ENCODE peak calls at places on chromosomes 3 and 15, in eight cellular contexts. One of them, this sample, is unnamed.

GRCh38 chr3:99394831-99395733 is 243.3 kb upstream of the COL8A1 start:
- DNase-seq in transverse colon: no peak
- DNase-seq in esophagus squamous epithelium: no peak
- DNase-seq in right atrium auricular region: no peak
- DNase-seq in RWPE2: no peak
- DNase-seq in neural crest cell: no peak
- DNase-seq in HFFc6: peak; percentile 85
- DNase-seq in progenitor cell of endocrine pancreas: no peak
- DNase-seq in this sample: no peak

GRCh38 chr3:152452318-152452717 is 183.6 kb downstream of the MBNL1 start:
- DNase-seq in transverse colon: no peak
- DNase-seq in esophagus squamous epithelium: no peak
- DNase-seq in right atrium auricular region: no peak
- DNase-seq in RWPE2: peak; percentile 39
- DNase-seq in neural crest cell: no peak
- DNase-seq in HFFc6: no peak
- DNase-seq in progenitor cell of endocrine pancreas: no peak
- DNase-seq in this sample: no peak

GRCh38 chr3:143328459-143328858 is 208.9 kb downstream of the CHST2 start:
- DNase-seq in transverse colon: no peak
- DNase-seq in esophagus squamous epithelium: no peak
- DNase-seq in right atrium auricular region: no peak
- DNase-seq in RWPE2: no peak
- DNase-seq in neural crest cell: no peak
- DNase-seq in HFFc6: no peak
- DNase-seq in progenitor cell of endocrine pancreas: no peak
- DNase-seq in this sample: no peak

GRCh38 chr15:51907136-51907862 is 64.3 kb downstream of the LEO1 start:
- DNase-seq in transverse colon: peak; percentile 28
- DNase-seq in esophagus squamous epithelium: no peak
- DNase-seq in right atrium auricular region: no peak
- DNase-seq in RWPE2: no peak
- DNase-seq in neural crest cell: no peak
- DNase-seq in HFFc6: peak; percentile 67
- DNase-seq in progenitor cell of endocrine pancreas: no peak
- DNase-seq in this sample: no peak

GRCh38 chr15:84947947-84948830 is 33.5 kb upstream of the PDE8A start:
- DNase-seq in transverse colon: no peak
- DNase-seq in esophagus squamous epithelium: no peak
- DNase-seq in right atrium auricular region: peak; percentile 77
- DNase-seq in RWPE2: no peak
- DNase-seq in neural crest cell: no peak
- DNase-seq in HFFc6: peak; percentile 93
- DNase-seq in progenitor cell of endocrine pancreas: no peak
- DNase-seq in this sample: no peak

GRCh38 chr3:79314547-79314946 is 453.3 kb downstream of the ROBO1 start:
- DNase-seq in transverse colon: no peak
- DNase-seq in esophagus squamous epithelium: no peak
- DNase-seq in right atrium auricular region: no peak
- DNase-seq in RWPE2: no peak
- DNase-seq in neural crest cell: no peak
- DNase-seq in HFFc6: no peak
- DNase-seq in progenitor cell of endocrine pancreas: no peak
- DNase-seq in this sample: no peak

GRCh38 chr3:131361464-131362421 is 19.8 kb upstream of the NUDT16 start:
- DNase-seq in transverse colon: peak; percentile 95
- DNase-seq in esophagus squamous epithelium: peak; percentile 14
- DNase-seq in right atrium auricular region: peak; percentile 85
- DNase-seq in RWPE2: peak; percentile 73
- DNase-seq in neural crest cell: peak; percentile 18
- DNase-seq in HFFc6: no peak
- DNase-seq in progenitor cell of endocrine pancreas: peak; percentile 83
- DNase-seq in this sample: peak; percentile 69

GRCh38 chr15:39685999-39686613 is 96.5 kb downstream of the FSIP1 start:
- DNase-seq in transverse colon: peak; percentile 31
- DNase-seq in esophagus squamous epithelium: no peak
- DNase-seq in right atrium auricular region: no peak
- DNase-seq in RWPE2: no peak
- DNase-seq in neural crest cell: peak; percentile 42
- DNase-seq in HFFc6: peak; percentile 36
- DNase-seq in progenitor cell of endocrine pancreas: peak; percentile 18
- DNase-seq in this sample: peak; percentile 28

GRCh38 chr3:36538405-36538804 is 158.1 kb downstream of the STAC start:
- DNase-seq in transverse colon: no peak
- DNase-seq in esophagus squamous epithelium: no peak
- DNase-seq in right atrium auricular region: no peak
- DNase-seq in RWPE2: no peak
- DNase-seq in neural crest cell: no peak
- DNase-seq in HFFc6: no peak
- DNase-seq in progenitor cell of endocrine pancreas: no peak
- DNase-seq in this sample: no peak

GRCh38 chr3:61832375-61833229 is 271.2 kb downstream of the PTPRG start:
- DNase-seq in transverse colon: no peak
- DNase-seq in esophagus squamous epithelium: no peak
- DNase-seq in right atrium auricular region: no peak
- DNase-seq in RWPE2: no peak
- DNase-seq in neural crest cell: no peak
- DNase-seq in HFFc6: no peak
- DNase-seq in progenitor cell of endocrine pancreas: no peak
- DNase-seq in this sample: no peak

GRCh38 chr15:83653639-83654378 is at the start of gene ADAMTSL3:
- DNase-seq in transverse colon: peak; percentile 66
- DNase-seq in esophagus squamous epithelium: no peak
- DNase-seq in right atrium auricular region: peak; percentile 77
- DNase-seq in RWPE2: no peak
- DNase-seq in neural crest cell: peak; percentile 17
- DNase-seq in HFFc6: no peak
- DNase-seq in progenitor cell of endocrine pancreas: peak; percentile 23
- DNase-seq in this sample: peak; percentile 67

DNA sequence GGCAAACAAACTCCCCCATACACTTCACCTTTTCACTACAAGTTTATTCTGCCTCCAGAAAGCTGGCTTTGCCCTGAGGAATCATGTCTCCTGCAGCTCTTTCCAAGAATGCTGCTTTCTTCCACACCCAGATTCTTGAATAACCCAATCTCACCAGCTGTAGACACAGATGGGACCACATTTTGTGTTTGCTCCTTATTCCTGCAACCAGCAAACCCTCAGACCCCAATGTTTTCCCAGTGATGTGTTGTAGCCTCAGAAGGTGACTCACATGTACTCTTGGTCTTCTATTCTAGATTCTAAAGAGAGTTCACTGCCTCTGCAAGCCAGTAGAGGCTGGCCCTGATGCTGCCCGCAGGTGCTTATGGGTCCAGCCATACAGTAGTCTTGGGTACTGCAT is 23.6 kb upstream of the TRIM59 start:
- DNase-seq in transverse colon: no peak
- DNase-seq in esophagus squamous epithelium: no peak
- DNase-seq in right atrium auricular region: no peak
- DNase-seq in RWPE2: no peak
- DNase-seq in neural crest cell: no peak
- DNase-seq in HFFc6: peak; percentile 86
- DNase-seq in progenitor cell of endocrine pancreas: no peak
- DNase-seq in this sample: no peak
- TF ChIP-seq CTCF in transverse colon: no peak
- TF ChIP-seq CTCF in esophagus squamous epithelium: no peak
- TF ChIP-seq CTCF in right atrium auricular region: no peak
- TF ChIP-seq CTCF in RWPE2: no peak
- TF ChIP-seq CTCF in neural crest cell: no peak
- TF ChIP-seq CTCF in HFFc6: no peak
- TF ChIP-seq CTCF in progenitor cell of endocrine pancreas: no peak
- TF ChIP-seq CTCF in this sample: no peak

DNA sequence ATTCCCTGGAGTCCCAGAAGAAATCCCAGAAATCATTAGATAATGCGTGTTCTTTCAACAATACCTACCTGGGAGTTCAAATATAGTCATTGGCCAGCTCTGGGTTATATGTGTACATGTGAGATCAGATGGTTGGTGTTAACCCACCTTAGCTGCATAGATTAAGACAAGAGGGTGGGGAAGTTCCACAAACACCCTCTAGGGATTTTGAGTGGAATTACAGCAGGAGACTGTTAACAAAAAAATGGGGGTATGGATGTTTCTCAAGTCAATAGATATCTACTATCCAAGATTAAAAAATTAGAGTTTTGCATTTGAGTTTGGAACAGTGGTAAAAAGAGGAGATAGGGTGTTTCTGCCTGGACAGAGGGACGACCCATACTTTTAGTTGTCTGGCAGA is 282.5 kb upstream of the CNTN3 start:
- DNase-seq in transverse colon: no peak
- DNase-seq in esophagus squamous epithelium: no peak
- DNase-seq in right atrium auricular region: no peak
- DNase-seq in RWPE2: no peak
- DNase-seq in neural crest cell: no peak
- DNase-seq in HFFc6: peak; percentile 9
- DNase-seq in progenitor cell of endocrine pancreas: no peak
- DNase-seq in this sample: no peak
- TF ChIP-seq CTCF in transverse colon: no peak
- TF ChIP-seq CTCF in esophagus squamous epithelium: no peak
- TF ChIP-seq CTCF in right atrium auricular region: no peak
- TF ChIP-seq CTCF in RWPE2: peak; percentile 52
- TF ChIP-seq CTCF in neural crest cell: peak; percentile 52
- TF ChIP-seq CTCF in HFFc6: peak; percentile 72
- TF ChIP-seq CTCF in progenitor cell of endocrine pancreas: peak; percentile 47
- TF ChIP-seq CTCF in this sample: peak; percentile 55

GRCh38 chr3:194633349-194634004 is at the start of gene TMEM44:
- DNase-seq in transverse colon: peak; percentile 90
- DNase-seq in esophagus squamous epithelium: no peak
- DNase-seq in right atrium auricular region: peak; percentile 80
- DNase-seq in RWPE2: no peak
- DNase-seq in neural crest cell: peak; percentile 81
- DNase-seq in HFFc6: peak; percentile 89
- DNase-seq in progenitor cell of endocrine pancreas: peak; percentile 82
- DNase-seq in this sample: peak; percentile 91

GRCh38 chr3:194632983-194633348 is 253 bp downstream of the TMEM44 start:
- DNase-seq in transverse colon: peak; percentile 28
- DNase-seq in esophagus squamous epithelium: no peak
- DNase-seq in right atrium auricular region: no peak
- DNase-seq in RWPE2: no peak
- DNase-seq in neural crest cell: peak; percentile 49
- DNase-seq in HFFc6: no peak
- DNase-seq in progenitor cell of endocrine pancreas: no peak
- DNase-seq in this sample: no peak

GRCh38 chr3:194632211-194632982 is 822 bp downstream of the TMEM44 start:
- DNase-seq in transverse colon: peak; percentile 73
- DNase-seq in esophagus squamous epithelium: no peak
- DNase-seq in right atrium auricular region: no peak
- DNase-seq in RWPE2: no peak
- DNase-seq in neural crest cell: no peak
- DNase-seq in HFFc6: no peak
- DNase-seq in progenitor cell of endocrine pancreas: no peak
- DNase-seq in this sample: no peak

GRCh38 chr3:194637066-194637465 is 3.8 kb upstream of the TMEM44 start:
- DNase-seq in transverse colon: no peak
- DNase-seq in esophagus squamous epithelium: no peak
- DNase-seq in right atrium auricular region: peak; percentile 52
- DNase-seq in RWPE2: no peak
- DNase-seq in neural crest cell: no peak
- DNase-seq in HFFc6: no peak
- DNase-seq in progenitor cell of endocrine pancreas: no peak
- DNase-seq in this sample: no peak

DNA sequence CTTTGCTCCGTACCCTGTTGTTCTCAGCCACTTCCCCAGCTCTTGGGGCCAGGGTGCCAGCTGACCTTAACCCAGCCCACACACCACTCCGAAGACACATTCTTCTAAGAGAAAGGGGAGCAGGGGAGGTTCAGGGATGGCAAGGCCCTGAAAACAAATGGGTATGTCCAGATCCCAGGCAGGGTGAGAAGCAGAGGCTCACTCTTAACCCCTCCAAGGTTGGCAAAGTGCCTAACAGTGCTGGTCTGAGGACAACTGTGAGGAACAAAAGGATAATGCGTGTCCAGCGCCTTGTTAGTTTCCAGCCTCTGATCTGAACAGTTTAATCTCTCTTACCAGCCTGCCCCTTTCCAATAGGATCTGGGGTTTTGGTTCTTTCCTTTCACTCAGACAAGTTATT is 1.5 kb downstream of the TMEM44 start:
- DNase-seq in transverse colon: no peak
- DNase-seq in esophagus squamous epithelium: no peak
- DNase-seq in right atrium auricular region: no peak
- DNase-seq in RWPE2: no peak
- DNase-seq in neural crest cell: no peak
- DNase-seq in HFFc6: no peak
- DNase-seq in progenitor cell of endocrine pancreas: no peak
- DNase-seq in this sample: no peak
- TF ChIP-seq CTCF in transverse colon: no peak
- TF ChIP-seq CTCF in esophagus squamous epithelium: no peak
- TF ChIP-seq CTCF in right atrium auricular region: no peak
- TF ChIP-seq CTCF in RWPE2: no peak
- TF ChIP-seq CTCF in neural crest cell: no peak
- TF ChIP-seq CTCF in HFFc6: no peak
- TF ChIP-seq CTCF in progenitor cell of endocrine pancreas: no peak
- TF ChIP-seq CTCF in this sample: no peak

GRCh38 chr3:72086712-72087093 is 301.8 kb upstream of the PROK2 start:
- DNase-seq in transverse colon: no peak
- DNase-seq in esophagus squamous epithelium: no peak
- DNase-seq in right atrium auricular region: no peak
- DNase-seq in RWPE2: no peak
- DNase-seq in neural crest cell: no peak
- DNase-seq in HFFc6: no peak
- DNase-seq in progenitor cell of endocrine pancreas: no peak
- DNase-seq in this sample: no peak

GRCh38 chr3:72086051-72086711 is 301.2 kb upstream of the PROK2 start:
- DNase-seq in transverse colon: no peak
- DNase-seq in esophagus squamous epithelium: no peak
- DNase-seq in right atrium auricular region: no peak
- DNase-seq in RWPE2: no peak
- DNase-seq in neural crest cell: no peak
- DNase-seq in HFFc6: no peak
- DNase-seq in progenitor cell of endocrine pancreas: no peak
- DNase-seq in this sample: no peak

GRCh38 chr3:72085036-72085435 is 300.1 kb upstream of the PROK2 start:
- DNase-seq in transverse colon: no peak
- DNase-seq in esophagus squamous epithelium: no peak
- DNase-seq in right atrium auricular region: no peak
- DNase-seq in RWPE2: no peak
- DNase-seq in neural crest cell: no peak
- DNase-seq in HFFc6: no peak
- DNase-seq in progenitor cell of endocrine pancreas: no peak
- DNase-seq in this sample: no peak

GRCh38 chr3:72087420-72087819 is 302.5 kb upstream of the PROK2 start:
- DNase-seq in transverse colon: no peak
- DNase-seq in esophagus squamous epithelium: no peak
- DNase-seq in right atrium auricular region: no peak
- DNase-seq in RWPE2: no peak
- DNase-seq in neural crest cell: no peak
- DNase-seq in HFFc6: no peak
- DNase-seq in progenitor cell of endocrine pancreas: no peak
- DNase-seq in this sample: no peak

DNA sequence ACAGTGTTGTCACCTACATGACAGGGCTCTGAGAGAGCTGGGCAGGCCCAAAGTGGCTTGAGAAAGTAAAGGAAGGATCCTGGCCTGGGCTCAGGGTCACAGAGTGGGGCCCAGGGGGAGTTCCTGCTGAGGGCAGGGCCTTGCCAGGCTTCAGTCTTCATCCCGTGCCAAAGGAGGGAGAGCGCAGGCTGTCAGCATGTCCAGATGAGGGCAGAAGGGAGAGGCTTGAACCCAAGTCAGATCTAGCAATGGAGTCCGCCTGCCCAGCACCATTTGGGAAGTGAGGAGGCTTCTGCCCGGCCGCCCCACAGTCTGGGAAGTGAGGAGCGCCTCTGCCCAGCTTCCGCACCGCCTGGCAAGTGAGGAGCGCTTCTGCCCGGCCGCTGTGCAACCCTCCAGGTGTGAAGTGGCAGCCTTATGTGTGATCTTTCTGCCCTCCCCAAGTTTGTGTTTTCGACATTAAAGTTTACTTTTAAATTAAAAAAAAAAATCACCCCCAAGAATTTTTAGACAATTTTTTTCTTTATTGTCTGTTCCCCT is 303.6 kb upstream of the PROK2 start:
- DNase-seq in transverse colon: no peak
- DNase-seq in esophagus squamous epithelium: no peak
- DNase-seq in right atrium auricular region: no peak
- DNase-seq in RWPE2: no peak
- DNase-seq in neural crest cell: no peak
- DNase-seq in HFFc6: no peak
- DNase-seq in progenitor cell of endocrine pancreas: no peak
- DNase-seq in this sample: no peak
- TF ChIP-seq CTCF in transverse colon: no peak
- TF ChIP-seq CTCF in esophagus squamous epithelium: no peak
- TF ChIP-seq CTCF in right atrium auricular region: no peak
- TF ChIP-seq CTCF in RWPE2: no peak
- TF ChIP-seq CTCF in neural crest cell: no peak
- TF ChIP-seq CTCF in HFFc6: no peak
- TF ChIP-seq CTCF in progenitor cell of endocrine pancreas: no peak
- TF ChIP-seq CTCF in this sample: no peak